ENCODE peak calls at places on chromosomes 12 and 14, in four cellular contexts. V, K, J and D are unnamed samples.

GRCh38 chr12:27966870-27967269 is 5.7 kb downstream of the PTHLH start:
- DNase-seq in J (no peak), K (peak; percentile 71), V (peak; percentile 20), D (peak; percentile 91)

GRCh38 chr12:65675141-65675621 is 149.1 kb upstream of the HMGA2 start:
- DNase-seq in V (no peak), K (no peak), J (no peak), D (peak; percentile 26)

GRCh38 chr12:113030875-113031525 is 25.5 kb upstream of the DTX1 start:
- DNase-seq in K (peak; percentile 40), V (peak; percentile 45), J (no peak), D (peak; percentile 77)

GRCh38 chr14:68627868-68628604 is 164.8 kb downstream of the ZFP36L1 start:
- DNase-seq in V (no peak), J (no peak), K (no peak), D (no peak)

GRCh38 chr14:61584258-61584657 is 111.1 kb upstream of the HIF1A start:
- DNase-seq in K (no peak), J (no peak), V (no peak), D (no peak)

GRCh38 chr14:70755655-70756054 is 53.7 kb downstream of the MAP3K9 start:
- DNase-seq in V (no peak), K (no peak), J (no peak), D (no peak)

GRCh38 chr12:94092516-94093241 is 55.7 kb upstream of the PLXNC1 start:
- DNase-seq in K (no peak), J (no peak), V (no peak), D (no peak)

GRCh38 chr14:20559461-20559904 is 1.4 kb downstream of the RNASE9 start:
- DNase-seq in V (no peak), K (peak; percentile 23), J (no peak), D (no peak)

GRCh38 chr14:99758121-99758871 is 34.9 kb upstream of the EML1 start:
- DNase-seq in V (no peak), K (no peak), J (no peak), D (peak; percentile 84)

GRCh38 chr12:77746108-77746507 is 84.6 kb upstream of the NAV3 start:
- DNase-seq in K (no peak), V (no peak), J (peak; percentile 83), D (peak; percentile 51)

GRCh38 chr12:116384629-116385485 is 107.4 kb upstream of the MED13L start:
- DNase-seq in V (no peak), K (peak; percentile 62), J (no peak), D (peak; percentile 33)

GRCh38 chr14:53538316-53538851 is 385.3 kb upstream of the DDHD1 start:
- DNase-seq in K (no peak), V (no peak), J (no peak), D (peak; percentile 53)

GRCh38 chr12:538731-539539 is 79.2 kb downstream of the B4GALNT3 start:
- DNase-seq in V (no peak), J (no peak), K (no peak), D (peak; percentile 80)

GRCh38 chr12:75661927-75662326 is 150.5 kb upstream of the KRR1 start:
- DNase-seq in J (no peak), V (no peak), K (no peak), D (peak; percentile 74)

GRCh38 chr12:95516757-95517156 is 34.5 kb downstream of the USP44 start:
- DNase-seq in V (no peak), K (peak; percentile 62), J (no peak), D (no peak)

GRCh38 chr12:10354502-10354901 is 35.3 kb downstream of the KLRK1 start:
- DNase-seq in V (peak; percentile 19), K (no peak), J (no peak), D (no peak)

GRCh38 chr14:84421611-84422010 is 1108.3 kb upstream of the FLRT2 start:
- DNase-seq in V (no peak), J (no peak), K (no peak), D (peak; percentile 24)

GRCh38 chr14:97456958-97457357 is 659.8 kb downstream of the VRK1 start:
- DNase-seq in V (no peak), K (no peak), J (no peak), D (no peak)

GRCh38 chr12:71438670-71439361 is 782 bp upstream of the LGR5 start:
- DNase-seq in J (no peak), K (no peak), V (peak; percentile 98), D (peak; percentile 21)

GRCh38 chr12:55722948-55723347 is 2.8 kb downstream of the RDH5 start:
- DNase-seq in J (no peak), V (no peak), K (no peak), D (no peak)

GRCh38 chr14:51490205-51490604 is 161.5 kb upstream of the FRMD6 start:
- DNase-seq in J (no peak), K (no peak), V (no peak), D (no peak)

GRCh38 chr12:79451988-79452387 is 238.8 kb downstream of the PAWR start:
- DNase-seq in K (no peak), V (peak; percentile 31), J (no peak), D (peak; percentile 99)

GRCh38 chr12:3017281-3017680 is 58.1 kb downstream of the TEAD4 start:
- DNase-seq in K (no peak), J (no peak), V (no peak), D (no peak)

GRCh38 chr12:5177096-5177495 is 133.4 kb downstream of the KCNA5 start:
- DNase-seq in V (no peak), K (no peak), J (no peak), D (no peak)

GRCh38 chr14:59278111-59278510 is 89.6 kb downstream of the DAAM1 start:
- DNase-seq in V (peak; percentile 91), J (no peak), K (peak; percentile 30), D (peak; percentile 87)

GRCh38 chr14:51999084-51999483 is 9.7 kb downstream of the RTRAF start:
- DNase-seq in V (no peak), J (no peak), K (no peak), D (no peak)

GRCh38 chr12:18320036-18320617 is 58.8 kb downstream of the PIK3C2G start:
- DNase-seq in V (peak; percentile 74), K (peak; percentile 0), J (no peak), D (peak; percentile 48)

GRCh38 chr12:111313833-111314259 is 55.0 kb downstream of the PHETA1 start:
- DNase-seq in K (peak; percentile 75), J (no peak), V (peak; percentile 59), D (peak; percentile 71)

GRCh38 chr14:100620437-100621100 is 33.4 kb upstream of the BEGAIN start:
- DNase-seq in J (no peak), V (no peak), K (no peak), D (no peak)

GRCh38 chr12:11836282-11836963 is 186.9 kb downstream of the ETV6 start:
- DNase-seq in J (peak; percentile 99), V (no peak), K (no peak), D (no peak)

GRCh38 chr12:46430340-46430948 is 57.9 kb upstream of the SLC38A2 start:
- DNase-seq in J (peak; percentile 64), K (peak; percentile 77), V (peak; percentile 95), D (peak; percentile 97)

GRCh38 chr12:27334052-27334720 is 1.6 kb downstream of the BMAL2 start:
- DNase-seq in J (no peak), K (no peak), V (no peak), D (no peak)

GRCh38 chr12:58196971-58197370 is 255.6 kb downstream of the ATP23 start:
- DNase-seq in V (no peak), K (no peak), J (no peak), D (no peak)

GRCh38 chr12:114783176-114783575 is 99.2 kb upstream of the TBX3 start:
- DNase-seq in J (no peak), K (no peak), V (no peak), D (no peak)

GRCh38 chr12:74626397-74626796 is 88.8 kb downstream of the ATXN7L3B start:
- DNase-seq in J (no peak), K (no peak), V (no peak), D (no peak)

GRCh38 chr14:85087201-85087600 is 442.7 kb upstream of the FLRT2 start:
- DNase-seq in K (no peak), J (no peak), V (no peak), D (no peak)

GRCh38 chr14:41521891-41522290 is 84.8 kb upstream of the LRFN5 start:
- DNase-seq in V (no peak), J (no peak), K (no peak), D (no peak)

GRCh38 chr12:74791365-74791764 is 253.7 kb downstream of the ATXN7L3B start:
- DNase-seq in J (no peak), K (no peak), V (no peak), D (no peak)

GRCh38 chr12:110312581-110313360 is 31.7 kb downstream of the ATP2A2 start:
- DNase-seq in J (no peak), V (no peak), K (no peak), D (peak; percentile 72)

GRCh38 chr12:76259071-76259470 is 89.1 kb downstream of the BBS10 start:
- DNase-seq in J (no peak), K (no peak), V (no peak), D (peak; percentile 69)

GRCh38 chr14:55123101-55123500 is 6.0 kb upstream of the LGALS3 start:
- DNase-seq in K (no peak), V (no peak), J (no peak), D (peak; percentile 26)
- H3K9ac ChIP-seq in K (no peak overlapping the region), V (no peak overlapping the region), J (no peak overlapping the region), D (no peak overlapping the region)

DNA sequence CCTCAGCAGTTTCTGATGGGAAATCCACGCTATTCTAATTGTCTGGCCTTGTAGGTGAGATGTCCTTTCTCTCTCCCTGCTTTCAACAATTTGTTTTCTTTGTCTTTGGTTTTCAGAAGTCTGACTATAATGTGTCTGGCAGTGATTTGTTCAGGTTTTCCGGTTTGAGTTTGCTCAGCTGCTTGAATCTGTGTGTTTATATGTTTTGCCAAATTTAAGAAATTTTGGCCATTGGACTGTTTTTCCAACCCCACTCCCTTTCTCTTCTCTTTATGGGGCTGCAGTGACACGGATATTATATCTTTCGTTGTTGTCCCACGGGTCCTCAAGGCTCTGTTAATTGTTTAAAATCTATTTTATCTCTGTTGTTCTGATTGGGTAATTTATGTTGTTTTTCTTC is 105.0 kb downstream of the ADGRD1 start:
- DNase-seq in J (no peak), V (no peak), K (no peak), D (no peak)
- TF ChIP-seq MYC in J (no peak), V (no peak), K (no peak), D (no peak)

GRCh38 chr14:22886500-22887259 is 3.7 kb downstream of the REM2 start:
- DNase-seq in V (no peak), K (peak; percentile 92), J (peak; percentile 45), D (peak; percentile 24)
- TF ChIP-seq CTCF in V (peak; percentile 8), K (peak; percentile 41), J (peak; percentile 18), D (peak; percentile 6)

GRCh38 chr12:100238801-100239200 is 28.1 kb downstream of the DEPDC4 start:
- DNase-seq in J (no peak), K (no peak), V (no peak), D (no peak)
- H3K9ac ChIP-seq in J (no peak overlapping the region), K (no peak overlapping the region), V (no peak overlapping the region), D (no peak overlapping the region)

DNA sequence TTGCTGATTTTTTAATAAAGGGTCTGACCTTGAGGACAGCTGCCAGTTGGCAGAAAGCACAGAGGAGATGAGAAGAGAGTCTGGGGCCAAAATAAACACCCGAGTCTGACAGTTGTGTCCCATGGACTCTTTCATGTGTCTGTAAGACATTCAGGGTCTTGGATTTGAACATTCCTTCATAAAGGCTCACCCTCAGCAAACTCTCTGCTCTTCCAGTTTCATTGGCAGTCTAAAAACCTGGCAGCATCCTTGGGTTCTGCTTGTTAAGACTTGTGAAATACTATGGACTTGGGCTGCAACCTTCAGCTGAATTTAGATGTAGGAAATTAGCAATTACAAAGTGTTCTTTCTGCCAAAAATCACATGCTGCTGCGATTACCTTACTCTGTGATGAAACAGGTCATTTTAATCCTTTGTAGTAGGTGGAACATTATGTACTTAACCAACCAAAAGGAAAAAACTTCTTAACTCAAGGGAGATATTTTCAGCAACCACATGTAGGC is 32.0 kb upstream of the LMNTD1 start:
- DNase-seq in J (no peak), K (no peak), V (no peak), D (peak; percentile 45)
- TF ChIP-seq MYC in J (no peak), K (no peak), V (no peak), D (no peak)

GRCh38 chr12:97288526-97288925 is 174.1 kb upstream of the RMST start:
- DNase-seq in V (no peak), K (no peak), J (no peak), D (no peak)

GRCh38 chr12:97283297-97283696 is 179.3 kb upstream of the RMST start:
- DNase-seq in V (no peak), J (no peak), K (peak; percentile 30), D (no peak)
- TF ChIP-seq CTCF in V (peak; percentile 45), J (peak; percentile 35), K (peak; percentile 72), D (no peak)